ENCODE peak calls at places on chromosome X, in seven cellular contexts. One of them, this sample, is unnamed.

GRCh38 chrX:43165343-43165920 is 387.5 kb upstream of the PPP1R2C start:
- DNase-seq in C1 segment of cervical spinal cord: no peak
- DNase-seq in naive B cell: no peak
- DNase-seq in cortex of kidney: no peak
- DNase-seq in midbrain: no peak
- DNase-seq in DMS 273 treated with DMSO at 0.1 percent for 48 hours: no peak
- DNase-seq in epithelial cell of esophagus: no peak
- DNase-seq in this sample: no peak

GRCh38 chrX:16970977-16971376 is 24.5 kb downstream of the REPS2 start:
- DNase-seq in C1 segment of cervical spinal cord: no peak
- DNase-seq in naive B cell: no peak
- DNase-seq in cortex of kidney: no peak
- DNase-seq in midbrain: no peak
- DNase-seq in DMS 273 treated with DMSO at 0.1 percent for 48 hours: no peak
- DNase-seq in epithelial cell of esophagus: peak
- DNase-seq in this sample: no peak

GRCh38 chrX:10507181-10507580 is 113.2 kb downstream of the MID1 start:
- DNase-seq in C1 segment of cervical spinal cord: no peak
- DNase-seq in naive B cell: no peak
- DNase-seq in cortex of kidney: no peak
- DNase-seq in midbrain: no peak
- DNase-seq in DMS 273 treated with DMSO at 0.1 percent for 48 hours: no peak
- DNase-seq in epithelial cell of esophagus: no peak
- DNase-seq in this sample: no peak

GRCh38 chrX:2707334-2707760 is 16.3 kb downstream of the CD99 start:
- DNase-seq in C1 segment of cervical spinal cord: no peak
- DNase-seq in naive B cell: peak
- DNase-seq in cortex of kidney: no peak
- DNase-seq in midbrain: no peak
- DNase-seq in DMS 273 treated with DMSO at 0.1 percent for 48 hours: no peak
- DNase-seq in epithelial cell of esophagus: peak
- DNase-seq in this sample: peak

GRCh38 chrX:154734101-154734781 is 16.6 kb downstream of the GAB3 start:
- DNase-seq in C1 segment of cervical spinal cord: peak
- DNase-seq in naive B cell: no peak
- DNase-seq in cortex of kidney: no peak
- DNase-seq in midbrain: peak
- DNase-seq in DMS 273 treated with DMSO at 0.1 percent for 48 hours: no peak
- DNase-seq in epithelial cell of esophagus: peak
- DNase-seq in this sample: no peak

GRCh38 chrX:50483283-50483682 is 12.7 kb upstream of the DGKK start:
- DNase-seq in C1 segment of cervical spinal cord: no peak
- DNase-seq in naive B cell: no peak
- DNase-seq in cortex of kidney: no peak
- DNase-seq in midbrain: no peak
- DNase-seq in DMS 273 treated with DMSO at 0.1 percent for 48 hours: no peak
- DNase-seq in epithelial cell of esophagus: no peak
- DNase-seq in this sample: no peak

GRCh38 chrX:134803551-134804183 is 145.4 kb upstream of the PLAC1 start:
- DNase-seq in C1 segment of cervical spinal cord: no peak
- DNase-seq in naive B cell: no peak
- DNase-seq in cortex of kidney: no peak
- DNase-seq in midbrain: no peak
- DNase-seq in DMS 273 treated with DMSO at 0.1 percent for 48 hours: no peak
- DNase-seq in epithelial cell of esophagus: no peak
- DNase-seq in this sample: no peak

GRCh38 chrX:79081895-79082512 is 62.5 kb upstream of the GPR174 start:
- DNase-seq in C1 segment of cervical spinal cord: no peak
- DNase-seq in naive B cell: peak
- DNase-seq in cortex of kidney: no peak
- DNase-seq in midbrain: peak
- DNase-seq in DMS 273 treated with DMSO at 0.1 percent for 48 hours: no peak
- DNase-seq in epithelial cell of esophagus: peak
- DNase-seq in this sample: peak

GRCh38 chrX:11367609-11368430 is 74.6 kb downstream of the AMELX start:
- DNase-seq in C1 segment of cervical spinal cord: no peak
- DNase-seq in naive B cell: no peak
- DNase-seq in cortex of kidney: no peak
- DNase-seq in midbrain: no peak
- DNase-seq in DMS 273 treated with DMSO at 0.1 percent for 48 hours: peak
- DNase-seq in epithelial cell of esophagus: peak
- DNase-seq in this sample: no peak

GRCh38 chrX:123184199-123184857 is at the start of gene GRIA3:
- DNase-seq in C1 segment of cervical spinal cord: peak
- DNase-seq in naive B cell: no peak
- DNase-seq in cortex of kidney: no peak
- DNase-seq in midbrain: no peak
- DNase-seq in DMS 273 treated with DMSO at 0.1 percent for 48 hours: no peak
- DNase-seq in epithelial cell of esophagus: peak
- DNase-seq in this sample: no peak

GRCh38 chrX:28324306-28324705 is 262.9 kb upstream of the IL1RAPL1 start:
- DNase-seq in C1 segment of cervical spinal cord: no peak
- DNase-seq in naive B cell: no peak
- DNase-seq in cortex of kidney: no peak
- DNase-seq in midbrain: no peak
- DNase-seq in DMS 273 treated with DMSO at 0.1 percent for 48 hours: no peak
- DNase-seq in epithelial cell of esophagus: peak
- DNase-seq in this sample: no peak

GRCh38 chrX:137896123-137896522 is 330.2 kb downstream of the ZIC3 start:
- DNase-seq in C1 segment of cervical spinal cord: no peak
- DNase-seq in naive B cell: no peak
- DNase-seq in cortex of kidney: no peak
- DNase-seq in midbrain: no peak
- DNase-seq in DMS 273 treated with DMSO at 0.1 percent for 48 hours: no peak
- DNase-seq in epithelial cell of esophagus: no peak
- DNase-seq in this sample: no peak

GRCh38 chrX:143017272-143017671 is 8.5 kb upstream of the SPANXN4 start:
- DNase-seq in C1 segment of cervical spinal cord: no peak
- DNase-seq in naive B cell: no peak
- DNase-seq in cortex of kidney: no peak
- DNase-seq in midbrain: no peak
- DNase-seq in DMS 273 treated with DMSO at 0.1 percent for 48 hours: no peak
- DNase-seq in epithelial cell of esophagus: no peak
- DNase-seq in this sample: no peak

This sample was measured in RWPE1.